ENCODE peak calls at places on chromosomes 13 and 19, in six cellular contexts. V is uterus, H is HCT116, I is A549, D is thyroid gland, Y is endothelial cell of umbilical vein. B is an unnamed sample.

GRCh38 chr19:1243768-1244692 is 2.5 kb downstream of the ATP5F1D start:
- DNase-seq in V (peak), H (no peak), I (peak), D (peak), Y (peak), B (peak)

GRCh38 chr19:11552666-11553372 is 6.2 kb downstream of the ELOF1 start:
- DNase-seq in V (no peak), H (no peak), I (no peak), D (no peak), Y (no peak), B (no peak)

GRCh38 chr13:43036386-43037220 is 13.2 kb downstream of the DNAJC15 start:
- DNase-seq in V (peak), H (no peak), I (no peak), D (no peak), Y (no peak), B (no peak)

GRCh38 chr19:49832556-49832955 is 14.5 kb downstream of the MED25 start:
- DNase-seq in V (no peak), H (no peak), I (no peak), D (no peak), Y (no peak), B (no peak)

GRCh38 chr13:30319703-30320102 is 12.4 kb upstream of the KATNAL1 start:
- DNase-seq in V (no peak), H (no peak), I (no peak), D (no peak), Y (no peak), B (no peak)

GRCh38 chr13:24834902-24835510 is 71.0 kb downstream of the RNF17 start:
- DNase-seq in V (no peak), H (no peak), I (no peak), D (peak), Y (no peak), B (no peak)

GRCh38 chr13:107834268-107834667 is 381.1 kb downstream of the LIG4 start:
- DNase-seq in V (no peak), H (no peak), I (no peak), D (no peak), Y (no peak), B (no peak)

GRCh38 chr19:56508282-56508778 is 675 bp downstream of the ZNF471 start:
- DNase-seq in V (no peak), H (no peak), I (peak), D (no peak), Y (no peak), B (no peak)

GRCh38 chr19:35223856-35224505 is 4.6 kb downstream of the FAM187B start:
- DNase-seq in V (no peak), H (no peak), I (no peak), D (no peak), Y (no peak), B (no peak)

GRCh38 chr19:10544242-10544752 is 593 bp downstream of the ATG4D start:
- DNase-seq in V (peak), H (no peak), I (no peak), D (peak), Y (no peak), B (no peak)

GRCh38 chr13:23813635-23814034 is 75.6 kb downstream of the MIPEP start:
- DNase-seq in V (no peak), H (no peak), I (no peak), D (no peak), Y (no peak), B (no peak)

GRCh38 chr19:10142701-10143375 is 23.1 kb upstream of the EIF3G start:
- DNase-seq in V (no peak), H (no peak), I (no peak), D (no peak), Y (no peak), B (no peak)

GRCh38 chr13:76637651-76638111 is 248.5 kb downstream of the KCTD12 start:
- DNase-seq in V (no peak), H (no peak), I (no peak), D (no peak), Y (peak), B (no peak)

GRCh38 chr13:107210216-107211010 is 642.5 kb upstream of the ARGLU1 start:
- DNase-seq in V (no peak), H (no peak), I (no peak), D (no peak), Y (peak), B (no peak)

GRCh38 chr19:8206147-8207087 is 2.8 kb upstream of the CERS4 start:
- DNase-seq in V (no peak), H (no peak), I (no peak), D (peak), Y (no peak), B (no peak)

GRCh38 chr19:49431330-49431749 is 6.2 kb downstream of the GFY start:
- DNase-seq in V (no peak), H (no peak), I (peak), D (no peak), Y (no peak), B (no peak)

GRCh38 chr19:3851254-3852176 is 17.3 kb downstream of the ZFR2 start:
- DNase-seq in V (no peak), H (peak), I (no peak), D (no peak), Y (no peak), B (no peak)

GRCh38 chr19:3852177-3852511 is 16.7 kb downstream of the ZFR2 start:
- DNase-seq in V (no peak), H (no peak), I (no peak), D (no peak), Y (no peak), B (no peak)

GRCh38 chr19:3855321-3855720 is 13.5 kb downstream of the ZFR2 start:
- DNase-seq in V (no peak), H (no peak), I (peak), D (no peak), Y (no peak), B (no peak)

GRCh38 chr19:3850320-3850972 is 18.4 kb downstream of the ZFR2 start:
- DNase-seq in V (no peak), H (no peak), I (no peak), D (no peak), Y (no peak), B (no peak)

DNA sequence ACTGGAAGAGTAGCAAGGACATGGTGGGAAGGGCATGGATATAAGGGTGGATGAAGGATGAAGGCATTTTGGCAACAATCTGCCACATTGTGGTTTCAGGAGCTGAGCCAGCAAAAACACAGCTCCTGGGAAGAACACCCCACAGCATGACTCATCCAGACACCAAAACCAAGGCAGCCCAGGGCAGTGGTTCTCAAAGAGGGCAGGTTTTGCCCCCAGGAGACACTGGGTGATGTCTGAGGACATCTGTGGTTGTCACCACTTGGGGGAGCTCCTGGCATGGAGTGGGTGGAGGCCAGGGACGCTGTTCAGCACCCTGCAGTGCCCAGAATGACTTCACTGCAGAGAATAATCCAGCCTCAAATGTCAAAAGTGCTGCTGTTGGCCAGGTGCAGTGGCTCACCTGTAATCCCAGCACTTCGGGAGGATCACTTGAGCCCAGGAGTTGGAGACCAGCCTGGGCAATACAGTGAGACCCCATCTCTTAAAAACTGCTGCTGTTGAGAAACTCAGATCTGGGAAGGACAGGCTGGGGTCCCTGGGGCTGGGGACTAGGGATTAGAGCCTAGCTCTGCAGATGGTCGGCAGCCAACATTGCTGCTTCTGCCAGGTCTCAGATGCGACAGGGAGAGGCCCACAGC is 16.1 kb downstream of the ZFR2 start:
- DNase-seq in V (no peak), H (peak), I (peak), D (no peak), Y (peak), B (no peak)
- TF ChIP-seq CTCF in V (no peak), H (peak), I (no peak), D (no peak), Y (peak), B (no peak)

GRCh38 chr19:42225718-42226292 is 5.7 kb downstream of the ZNF526 start:
- DNase-seq in V (no peak), H (no peak), I (no peak), D (no peak), Y (no peak), B (no peak)
- H3K4me3 ChIP-seq in V (no peak), H (no peak), I (no peak), D (no peak), Y (no peak), B (no peak)

GRCh38 chr19:13952154-13953020 is at the start of gene DCAF15:
- DNase-seq in V (peak), H (peak), I (peak), D (peak), Y (peak), B (peak)

GRCh38 chr19:13951043-13951442 is 1.3 kb upstream of the DCAF15 start:
- DNase-seq in V (no peak), H (no peak), I (no peak), D (no peak), Y (no peak), B (no peak)

GRCh38 chr19:13954185-13954584 is 1.9 kb downstream of the DCAF15 start:
- DNase-seq in V (no peak), H (no peak), I (no peak), D (no peak), Y (no peak), B (peak)

GRCh38 chr19:13953021-13953531 is 767 bp downstream of the DCAF15 start:
- DNase-seq in V (no peak), H (no peak), I (peak), D (peak), Y (peak), B (peak)

GRCh38 chr19:13951799-13952153 is 533 bp upstream of the DCAF15 start:
- DNase-seq in V (no peak), H (no peak), I (no peak), D (no peak), Y (no peak), B (no peak)
- TF ChIP-seq POLR2A in V (no peak), H (no peak), I (no peak), D (no peak), Y (no peak), B (no peak)

DNA sequence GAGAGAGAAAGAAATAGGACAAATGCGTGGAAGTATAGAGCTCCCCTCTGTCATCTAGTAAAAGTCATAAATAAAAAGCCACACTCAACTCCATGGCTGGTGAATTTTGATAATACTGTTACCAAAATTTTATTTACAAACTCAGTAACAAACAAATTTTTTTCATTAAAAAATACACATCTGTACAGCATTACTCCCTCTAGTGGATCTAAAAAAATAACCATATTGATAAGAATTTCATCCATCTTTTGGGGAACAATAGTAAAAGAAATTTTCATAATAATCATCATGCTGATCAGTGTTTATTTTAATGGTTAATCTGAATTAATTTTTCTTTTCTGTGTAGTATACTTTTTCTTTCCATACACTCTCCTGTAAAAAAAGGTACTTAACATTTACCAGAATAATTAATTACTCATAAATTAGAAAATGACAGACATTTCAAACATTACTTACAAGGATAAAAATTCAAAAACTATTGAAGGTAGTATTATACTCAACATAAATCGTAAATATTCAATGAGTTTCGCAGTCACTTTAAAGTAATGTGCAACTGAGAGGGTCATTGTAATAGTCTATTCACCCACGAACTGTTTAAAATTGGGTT is 173.5 kb upstream of the LSM14A start:
- DNase-seq in V (no peak), H (no peak), I (peak), D (no peak), Y (peak), B (no peak)
- TF ChIP-seq CTCF in V (peak), H (peak), I (peak), D (no peak), Y (peak), B (no peak)

GRCh38 chr19:47020132-47020805 is 632 bp downstream of the NPAS1 start:
- DNase-seq in V (no peak), H (no peak), I (no peak), D (no peak), Y (no peak), B (no peak)
- H3K4me3 ChIP-seq in V (no peak), H (peak), I (peak), D (peak), Y (no peak), B (no peak)

B was measured in lower leg skin.